ENCODE peak calls at places on chromosome 7, in eight cellular contexts. G is brain microvascular endothelial cell; Y is Panc1; D is activated effector memory CD4-positive, alpha-beta T cell treated with Interleukin-2 at 50 U/mL for 16 hours; C is adrenal gland; M is H4; N is fibroblast of pulmonary artery; W is RKO. V is an unnamed sample.
A peak's percentile ranks its signal among the peaks of the same experiment; 100 is the strongest.

GRCh38 chr7:91759205-91759863 is 121.2 kb downstream of the MTERF1 start:
- DNase-seq in G (peak; percentile 85), Y (peak; percentile 22), D (no peak), C (no peak), M (peak; percentile 48), N (peak; percentile 29), W (no peak), V (peak; percentile 62)

GRCh38 chr7:31788445-31788844 is 101.4 kb downstream of the PPP1R17 start:
- DNase-seq in G (no peak), Y (no peak), D (no peak), C (no peak), M (no peak), N (no peak), W (no peak), V (no peak)

GRCh38 chr7:39249635-39250034 is 271.9 kb downstream of the POU6F2 start:
- DNase-seq in G (no peak), Y (no peak), D (no peak), C (no peak), M (no peak), N (no peak), W (no peak), V (no peak)

GRCh38 chr7:101667399-101667798 is 38.3 kb upstream of the MYL10 start:
- DNase-seq in G (no peak), Y (no peak), D (no peak), C (no peak), M (no peak), N (no peak), W (no peak), V (no peak)

GRCh38 chr7:139471740-139472353 is 11.6 kb downstream of the KLRG2 start:
- DNase-seq in G (no peak), Y (no peak), D (no peak), C (no peak), M (peak; percentile 40), N (peak; percentile 45), W (no peak), V (peak; percentile 40)

GRCh38 chr7:149027560-149028345 is 552 bp downstream of the PDIA4 start:
- DNase-seq in G (no peak), Y (no peak), D (no peak), C (peak; percentile 11), M (no peak), N (peak; percentile 29), W (peak; percentile 61), V (no peak)

GRCh38 chr7:4029941-4030340 is 652.2 kb upstream of the FOXK1 start:
- DNase-seq in G (no peak), Y (no peak), D (no peak), C (no peak), M (no peak), N (no peak), W (no peak), V (no peak)

GRCh38 chr7:120741371-120742042 is 116.4 kb downstream of the TSPAN12 start:
- DNase-seq in G (no peak), Y (no peak), D (no peak), C (no peak), M (no peak), N (no peak), W (no peak), V (no peak)

GRCh38 chr7:28755255-28755654 is 202.9 kb downstream of the TRIL start:
- DNase-seq in G (peak; percentile 14), Y (no peak), D (no peak), C (no peak), M (peak; percentile 54), N (peak; percentile 75), W (peak; percentile 18), V (no peak)

GRCh38 chr7:75937958-75938786 is 23.2 kb downstream of the POR start:
- DNase-seq in G (peak; percentile 87), Y (no peak), D (no peak), C (peak; percentile 97), M (peak; percentile 97), N (peak; percentile 91), W (peak; percentile 75), V (peak; percentile 89)

GRCh38 chr7:151366872-151367207 is 25.2 kb downstream of the NUB1 start:
- DNase-seq in G (peak; percentile 60), Y (no peak), D (no peak), C (no peak), M (no peak), N (peak; percentile 73), W (no peak), V (no peak)

GRCh38 chr7:13800694-13801448 is 188.6 kb downstream of the ETV1 start:
- DNase-seq in G (peak; percentile 92), Y (no peak), D (no peak), C (no peak), M (peak; percentile 69), N (peak; percentile 96), W (peak; percentile 86), V (no peak)

GRCh38 chr7:107931740-107932515 is 40.9 kb downstream of the DLD start:
- DNase-seq in G (no peak), Y (no peak), D (no peak), C (no peak), M (no peak), N (peak; percentile 61), W (no peak), V (no peak)

GRCh38 chr7:130936202-130936931 is 202.4 kb upstream of the KLF14 start:
- DNase-seq in G (no peak), Y (no peak), D (no peak), C (no peak), M (no peak), N (no peak), W (no peak), V (no peak)

GRCh38 chr7:157004050-157004838 is 6.2 kb downstream of the MNX1 start:
- DNase-seq in G (no peak), Y (no peak), D (no peak), C (no peak), M (no peak), N (peak; percentile 42), W (no peak), V (no peak)

GRCh38 chr7:129724796-129725195 is 113.3 kb downstream of the NRF1 start:
- DNase-seq in G (no peak), Y (no peak), D (no peak), C (no peak), M (no peak), N (no peak), W (no peak), V (no peak)

GRCh38 chr7:29807179-29807841 is 1.0 kb downstream of the WIPF3 start:
- DNase-seq in G (no peak), Y (no peak), D (no peak), C (peak; percentile 69), M (no peak), N (no peak), W (no peak), V (peak; percentile 68)

GRCh38 chr7:10122573-10123100 is 851.0 kb upstream of the PHF14 start:
- DNase-seq in G (no peak), Y (no peak), D (no peak), C (peak; percentile 12), M (peak; percentile 53), N (peak; percentile 13), W (no peak), V (no peak)

GRCh38 chr7:69811682-69812344 is 213.5 kb downstream of the AUTS2 start:
- DNase-seq in G (no peak), Y (no peak), D (no peak), C (no peak), M (peak; percentile 21), N (no peak), W (no peak), V (peak; percentile 18)

GRCh38 chr7:128845987-128846386 is 15.8 kb downstream of the FLNC start:
- DNase-seq in G (no peak), Y (no peak), D (no peak), C (no peak), M (no peak), N (no peak), W (no peak), V (no peak)

GRCh38 chr7:140525741-140526140 is 46.4 kb upstream of the MKRN1 start:
- DNase-seq in G (no peak), Y (no peak), D (peak; percentile 16), C (no peak), M (peak; percentile 65), N (peak; percentile 61), W (no peak), V (peak; percentile 82)

GRCh38 chr7:47347346-47347745 is 234.6 kb downstream of the TNS3 start:
- DNase-seq in G (no peak), Y (no peak), D (no peak), C (no peak), M (no peak), N (no peak), W (no peak), V (no peak)